ENCODE peak calls at places on chromosomes 1 and 21, in five cellular contexts. X, C, Z, U and M are unnamed samples.

GRCh38 chr21:43644609-43645008 is 14.7 kb downstream of the HSF2BP start:
- DNase-seq in X (no peak), C (peak; percentile 80), Z (no peak), U (no peak), M (no peak)

GRCh38 chr1:205706601-205707502 is 26.5 kb upstream of the SLC45A3 start:
- DNase-seq in X (no peak), C (no peak), Z (no peak), U (no peak), M (no peak)

GRCh38 chr1:234694661-234695060 is 84.7 kb upstream of the IRF2BP2 start:
- DNase-seq in X (no peak), C (no peak), Z (no peak), U (no peak), M (no peak)

GRCh38 chr1:46506470-46507219 is 17.0 kb downstream of the DMBX1 start:
- DNase-seq in X (no peak), C (no peak), Z (no peak), U (no peak), M (no peak)

GRCh38 chr1:31955917-31956736 is 18.0 kb upstream of the PTP4A2 start:
- DNase-seq in X (peak; percentile 97), C (peak; percentile 98), Z (peak; percentile 90), U (peak; percentile 77), M (peak; percentile 85)

GRCh38 chr1:241888232-241888631 is 40.2 kb downstream of the EXO1 start:
- DNase-seq in X (no peak), C (peak; percentile 19), Z (no peak), U (no peak), M (no peak)

GRCh38 chr1:156804572-156805243 is 11.9 kb downstream of the SH2D2A start:
- DNase-seq in X (no peak), C (peak; percentile 76), Z (no peak), U (no peak), M (no peak)

GRCh38 chr1:8394456-8395321 is 76.8 kb downstream of the SLC45A1 start:
- DNase-seq in X (no peak), C (peak; percentile 93), Z (no peak), U (no peak), M (no peak)

GRCh38 chr1:55050283-55050682 is 10.9 kb downstream of the PCSK9 start:
- DNase-seq in X (no peak), C (peak; percentile 61), Z (no peak), U (no peak), M (no peak)

GRCh38 chr1:68218485-68218884 is 13.8 kb downstream of the WLS start:
- DNase-seq in X (no peak), C (peak; percentile 54), Z (peak; percentile 64), U (no peak), M (no peak)

GRCh38 chr1:183807549-183808168 is 2.7 kb downstream of the RGL1 start:
- DNase-seq in X (peak; percentile 83), C (peak; percentile 85), Z (no peak), U (no peak), M (peak; percentile 50)

GRCh38 chr1:87523466-87523865 is 194.8 kb downstream of the LMO4 start:
- DNase-seq in X (peak; percentile 3), C (peak; percentile 20), Z (no peak), U (no peak), M (no peak)

GRCh38 chr1:172674831-172675613 is 16.1 kb downstream of the FASLG start:
- DNase-seq in X (no peak), C (peak; percentile 20), Z (no peak), U (no peak), M (no peak)

GRCh38 chr1:8663090-8663802 is 154.2 kb downstream of the RERE start:
- DNase-seq in X (no peak), C (no peak), Z (no peak), U (no peak), M (no peak)

GRCh38 chr1:86530211-86530610 is 16.7 kb upstream of the CLCA4 start:
- DNase-seq in X (no peak), C (no peak), Z (no peak), U (no peak), M (no peak)

GRCh38 chr1:203322480-203323179 is 17.3 kb downstream of the BTG2 start:
- DNase-seq in X (no peak), C (no peak), Z (peak; percentile 59), U (no peak), M (no peak)

GRCh38 chr21:44985441-44986401 is 45.9 kb downstream of the SLX9 start:
- DNase-seq in X (no peak), C (no peak), Z (no peak), U (no peak), M (no peak)

GRCh38 chr21:44984428-44984791 is 44.6 kb downstream of the SLX9 start:
- DNase-seq in X (no peak), C (no peak), Z (no peak), U (no peak), M (no peak)

GRCh38 chr21:44984792-44985440 is 45.1 kb downstream of the SLX9 start:
- DNase-seq in X (no peak), C (no peak), Z (no peak), U (no peak), M (no peak)

GRCh38 chr21:44982558-44983244 is 42.9 kb downstream of the SLX9 start:
- DNase-seq in X (no peak), C (peak; percentile 60), Z (peak; percentile 73), U (peak; percentile 43), M (no peak)

GRCh38 chr21:44983421-44984206 is 43.8 kb downstream of the SLX9 start:
- DNase-seq in X (no peak), C (no peak), Z (no peak), U (no peak), M (no peak)
- H3K4me3 ChIP-seq in X (no peak overlapping the region), C (no peak overlapping the region), Z (no peak overlapping the region), U (no peak overlapping the region), M (no peak overlapping the region)

GRCh38 chr1:239558559-239558958 is 172.2 kb downstream of the CHRM3 start:
- DNase-seq in X (no peak), C (no peak), Z (no peak), U (no peak), M (no peak)

GRCh38 chr1:239558992-239559391 is 172.6 kb downstream of the CHRM3 start:
- DNase-seq in X (no peak), C (no peak), Z (no peak), U (no peak), M (no peak)

GRCh38 chr1:239563680-239564079 is 177.3 kb downstream of the CHRM3 start:
- DNase-seq in X (no peak), C (no peak), Z (no peak), U (no peak), M (no peak)

GRCh38 chr1:239562095-239562494 is 175.7 kb downstream of the CHRM3 start:
- DNase-seq in X (no peak), C (no peak), Z (no peak), U (no peak), M (no peak)

DNA sequence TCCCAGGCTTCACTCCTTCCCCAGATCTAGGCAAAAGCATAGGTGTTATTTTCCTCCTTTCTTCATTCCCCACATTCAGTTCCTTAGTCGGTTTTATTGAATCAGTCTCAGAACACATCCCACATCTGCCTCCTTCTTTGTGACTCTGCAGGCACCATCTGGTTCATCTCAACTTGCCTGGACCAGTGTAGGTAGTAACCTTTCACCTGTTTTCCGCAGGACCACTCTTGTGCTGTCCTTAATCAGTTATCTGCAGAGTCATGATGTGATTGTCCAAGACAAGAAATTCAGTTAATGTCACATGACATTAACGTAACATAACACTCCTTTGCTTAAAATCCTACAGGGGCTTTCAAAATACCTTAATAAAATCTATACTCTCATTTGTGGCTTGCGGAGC is 174.6 kb downstream of the CHRM3 start:
- DNase-seq in X (no peak), C (no peak), Z (no peak), U (no peak), M (no peak)
- H3K4me3 ChIP-seq in X (no peak overlapping the region), C (no peak overlapping the region), Z (no peak overlapping the region), U (no peak overlapping the region), M (no peak overlapping the region)

GRCh38 chr1:112794654-112795239 is 79.6 kb upstream of the PPM1J start:
- DNase-seq in X (peak; percentile 62), C (no peak), Z (no peak), U (no peak), M (no peak)
- H3K4me3 ChIP-seq in X (no peak overlapping the region), C (no peak overlapping the region), Z (no peak overlapping the region), U (no peak overlapping the region), M (no peak overlapping the region)

DNA sequence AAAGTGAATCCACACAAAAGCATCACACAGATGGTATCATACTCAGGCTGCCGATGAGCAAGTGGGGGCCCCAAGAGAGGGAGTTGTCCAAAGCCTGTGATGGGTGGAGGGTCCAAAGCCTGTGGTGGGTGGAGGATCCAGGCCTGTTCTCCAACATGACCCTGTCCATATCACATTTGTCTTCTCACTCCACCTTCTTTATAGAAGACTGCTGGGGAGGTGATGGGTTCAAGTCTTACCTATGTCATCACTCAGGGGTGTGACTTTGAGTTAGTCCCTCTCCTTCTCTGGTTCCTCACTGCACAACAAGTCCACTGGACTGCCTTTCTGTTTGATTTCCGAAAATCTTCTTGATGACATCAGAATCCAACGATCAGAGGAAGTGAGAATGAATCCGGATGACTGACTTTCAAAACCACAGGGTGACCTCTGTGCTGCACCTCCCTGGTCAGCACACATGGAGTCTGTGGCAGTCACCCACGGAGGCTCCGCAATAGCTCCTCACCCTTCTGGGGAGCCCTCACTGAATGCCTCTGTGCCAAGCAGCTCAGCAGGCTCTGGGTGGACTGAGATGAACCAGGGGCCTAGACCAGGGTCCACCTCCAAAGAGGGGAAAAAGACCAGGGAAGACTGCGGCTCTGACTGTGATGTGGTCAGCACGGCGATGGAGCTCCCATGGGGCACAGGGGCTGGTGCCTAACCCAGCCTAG is 166.8 kb downstream of the HIVEP3 start:
- DNase-seq in X (peak; percentile 86), C (peak; percentile 90), Z (no peak), U (no peak), M (no peak)
- H3K4me3 ChIP-seq in X (peak overlapping the region; percentile 32), C (no peak overlapping the region), Z (no peak overlapping the region), U (no peak overlapping the region), M (peak overlapping the region; percentile 24)

DNA sequence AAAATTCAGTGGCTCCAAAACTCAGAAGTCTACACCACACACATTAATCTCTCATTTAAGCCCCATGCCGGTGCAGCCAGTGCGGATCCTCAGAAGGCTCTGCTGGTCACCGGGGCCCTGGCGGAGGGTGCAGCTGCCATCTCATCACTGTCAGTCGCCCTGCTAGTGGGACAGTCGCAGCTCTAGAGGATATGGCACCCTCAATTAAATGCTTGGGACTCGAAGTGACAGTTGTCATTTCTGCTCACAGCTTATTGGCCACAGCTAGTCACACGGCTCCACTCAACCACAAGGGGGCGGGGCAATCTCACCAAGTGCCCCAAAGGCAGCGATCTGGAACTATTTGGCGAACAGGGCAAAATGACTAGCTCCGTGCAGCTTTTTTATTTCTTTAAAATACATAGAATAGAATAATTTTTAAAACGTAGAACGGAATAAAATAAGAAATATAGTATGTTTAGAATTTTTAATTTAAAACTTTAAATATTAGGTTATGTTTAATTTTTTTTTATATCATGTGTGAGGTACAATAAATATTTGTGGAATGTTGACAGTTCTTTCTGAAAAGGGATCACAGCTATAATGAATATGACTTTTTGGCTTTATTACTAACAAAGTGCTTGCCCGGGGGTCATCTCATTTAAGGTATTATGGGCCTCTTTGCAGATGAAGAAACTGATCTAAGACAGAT is 8.0 kb upstream of the MAN1C1 start:
- DNase-seq in X (peak; percentile 91), C (peak; percentile 39), Z (peak; percentile 91), U (peak; percentile 45), M (peak; percentile 63)
- H3K4me3 ChIP-seq in X (no peak overlapping the region), C (no peak overlapping the region), Z (no peak overlapping the region), U (peak overlapping the region; percentile 2), M (no peak overlapping the region)

DNA sequence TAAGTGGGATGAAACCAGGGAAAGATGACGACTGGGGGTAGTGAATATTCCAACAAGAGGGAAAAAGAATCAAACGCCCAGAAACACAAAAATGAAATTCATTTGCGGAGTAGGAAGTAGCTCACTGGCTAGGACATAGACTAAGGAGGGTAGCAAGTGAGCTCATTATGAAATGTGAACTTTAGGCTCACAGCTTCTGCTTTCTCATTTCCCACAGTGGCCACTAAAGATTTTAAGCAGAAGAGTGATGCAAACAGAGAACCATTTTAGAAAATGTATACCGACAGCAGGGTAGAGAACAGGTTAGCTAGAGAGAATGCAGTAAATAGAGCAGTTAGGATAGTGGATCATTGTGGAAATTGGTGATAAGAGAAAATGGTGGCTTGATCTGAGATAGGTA is 3.5 kb downstream of the CD48 start:
- DNase-seq in X (peak; percentile 72), C (no peak), Z (no peak), U (no peak), M (no peak)
- H3K4me3 ChIP-seq in X (peak overlapping the region; percentile 97), C (no peak overlapping the region), Z (no peak overlapping the region), U (no peak overlapping the region), M (peak overlapping the region; percentile 97)